ENCODE peak calls at places on chromosome 3, in six cellular contexts. One of them, this sample, is unnamed.

GRCh38 chr3:59764131-59764530 is 714.3 kb upstream of the CFAP20DC start:
- DNase-seq in AG10803: peak
- DNase-seq in endothelial cell: no peak
- DNase-seq in NB4: no peak
- DNase-seq in cardiac fibroblast: no peak
- DNase-seq in AG04450: no peak
- DNase-seq in this sample: no peak

GRCh38 chr3:165459924-165460540 is 263.8 kb upstream of the SLITRK3 start:
- DNase-seq in cardiac fibroblast: no peak
- DNase-seq in NB4: no peak
- DNase-seq in AG04450: no peak
- DNase-seq in endothelial cell: no peak
- DNase-seq in AG10803: no peak
- DNase-seq in this sample: no peak

GRCh38 chr3:56102034-56102433 is 366.2 kb downstream of the ERC2 start:
- DNase-seq in endothelial cell: no peak
- DNase-seq in NB4: no peak
- DNase-seq in AG10803: no peak
- DNase-seq in AG04450: no peak
- DNase-seq in cardiac fibroblast: no peak
- DNase-seq in this sample: no peak

GRCh38 chr3:30199855-30200254 is 406.5 kb upstream of the TGFBR2 start:
- DNase-seq in cardiac fibroblast: peak
- DNase-seq in endothelial cell: no peak
- DNase-seq in NB4: no peak
- DNase-seq in AG10803: peak
- DNase-seq in AG04450: no peak
- DNase-seq in this sample: no peak

GRCh38 chr3:183116051-183116614 is 16.8 kb upstream of the MCCC1 start:
- DNase-seq in NB4: peak
- DNase-seq in AG10803: no peak
- DNase-seq in AG04450: no peak
- DNase-seq in cardiac fibroblast: no peak
- DNase-seq in endothelial cell: peak
- DNase-seq in this sample: peak

GRCh38 chr3:34106879-34107278 is 308.4 kb downstream of the PDCD6IP start:
- DNase-seq in AG04450: no peak
- DNase-seq in AG10803: no peak
- DNase-seq in endothelial cell: peak
- DNase-seq in NB4: peak
- DNase-seq in cardiac fibroblast: peak
- DNase-seq in this sample: no peak

GRCh38 chr3:102181202-102181920 is 253.5 kb upstream of the ZPLD1 start:
- DNase-seq in AG04450: peak
- DNase-seq in endothelial cell: no peak
- DNase-seq in AG10803: peak
- DNase-seq in cardiac fibroblast: peak
- DNase-seq in NB4: no peak
- DNase-seq in this sample: no peak

GRCh38 chr3:10445561-10445960 is 59.8 kb downstream of the ATP2B2 start:
- DNase-seq in endothelial cell: no peak
- DNase-seq in AG04450: no peak
- DNase-seq in cardiac fibroblast: no peak
- DNase-seq in AG10803: peak
- DNase-seq in NB4: no peak
- DNase-seq in this sample: no peak

GRCh38 chr3:101848326-101848725 is 988 bp upstream of the NFKBIZ start:
- DNase-seq in NB4: no peak
- DNase-seq in cardiac fibroblast: no peak
- DNase-seq in AG10803: no peak
- DNase-seq in endothelial cell: no peak
- DNase-seq in AG04450: no peak
- DNase-seq in this sample: no peak

GRCh38 chr3:56985460-56986327 is 74.8 kb upstream of the SPATA12 start:
- DNase-seq in NB4: peak
- DNase-seq in AG10803: peak
- DNase-seq in cardiac fibroblast: peak
- DNase-seq in endothelial cell: no peak
- DNase-seq in AG04450: no peak
- DNase-seq in this sample: no peak

GRCh38 chr3:38138347-38139190 is at the start of gene MYD88:
- DNase-seq in endothelial cell: peak
- DNase-seq in NB4: peak
- DNase-seq in cardiac fibroblast: peak
- DNase-seq in AG04450: no peak
- DNase-seq in AG10803: peak
- DNase-seq in this sample: peak

GRCh38 chr3:169863458-169863899 is 6.3 kb downstream of the LRRC31 start:
- DNase-seq in cardiac fibroblast: peak
- DNase-seq in AG10803: peak
- DNase-seq in NB4: peak
- DNase-seq in endothelial cell: peak
- DNase-seq in AG04450: peak
- DNase-seq in this sample: no peak

GRCh38 chr3:81643721-81644120 is 117.7 kb downstream of the GBE1 start:
- DNase-seq in NB4: peak
- DNase-seq in cardiac fibroblast: peak
- DNase-seq in endothelial cell: peak
- DNase-seq in AG10803: peak
- DNase-seq in AG04450: no peak
- DNase-seq in this sample: no peak

GRCh38 chr3:17901893-17902292 is 159.5 kb upstream of the TBC1D5 start:
- DNase-seq in AG10803: no peak
- DNase-seq in cardiac fibroblast: peak
- DNase-seq in endothelial cell: no peak
- DNase-seq in AG04450: no peak
- DNase-seq in NB4: peak
- DNase-seq in this sample: no peak

GRCh38 chr3:60742606-60743145 is 508.6 kb downstream of the FHIT start:
- DNase-seq in cardiac fibroblast: peak
- DNase-seq in AG04450: no peak
- DNase-seq in AG10803: peak
- DNase-seq in endothelial cell: peak
- DNase-seq in NB4: no peak
- DNase-seq in this sample: no peak

GRCh38 chr3:50658831-50659230 is 15.9 kb upstream of the DOCK3 start:
- DNase-seq in AG10803: no peak
- DNase-seq in cardiac fibroblast: no peak
- DNase-seq in AG04450: no peak
- DNase-seq in endothelial cell: no peak
- DNase-seq in NB4: no peak
- DNase-seq in this sample: no peak

GRCh38 chr3:141386080-141386594 is 17.8 kb downstream of the ZBTB38 start:
- DNase-seq in cardiac fibroblast: no peak
- DNase-seq in NB4: no peak
- DNase-seq in AG04450: no peak
- DNase-seq in AG10803: no peak
- DNase-seq in endothelial cell: no peak
- DNase-seq in this sample: no peak

GRCh38 chr3:55189359-55189801 is 261.5 kb upstream of the LRTM1 start:
- DNase-seq in NB4: no peak
- DNase-seq in AG04450: no peak
- DNase-seq in AG10803: peak
- DNase-seq in endothelial cell: no peak
- DNase-seq in cardiac fibroblast: peak
- DNase-seq in this sample: no peak

GRCh38 chr3:2659896-2660295 is 450.3 kb downstream of the IL5RA start:
- DNase-seq in NB4: no peak
- DNase-seq in AG10803: no peak
- DNase-seq in endothelial cell: no peak
- DNase-seq in AG04450: no peak
- DNase-seq in cardiac fibroblast: peak
- DNase-seq in this sample: no peak

GRCh38 chr3:49805367-49805782 is 2.3 kb downstream of the INKA1 start:
- DNase-seq in NB4: peak
- DNase-seq in cardiac fibroblast: peak
- DNase-seq in AG10803: peak
- DNase-seq in endothelial cell: peak
- DNase-seq in AG04450: no peak
- DNase-seq in this sample: peak

GRCh38 chr3:161266731-161267150 is 45.6 kb downstream of the NMD3 start:
- DNase-seq in NB4: no peak
- DNase-seq in cardiac fibroblast: peak
- DNase-seq in AG10803: peak
- DNase-seq in AG04450: peak
- DNase-seq in endothelial cell: no peak
- DNase-seq in this sample: no peak

GRCh38 chr3:15768421-15769255 is 29.1 kb downstream of the ANKRD28 start:
- DNase-seq in AG10803: peak
- DNase-seq in endothelial cell: no peak
- DNase-seq in AG04450: peak
- DNase-seq in NB4: peak
- DNase-seq in cardiac fibroblast: peak
- DNase-seq in this sample: no peak

GRCh38 chr3:9198805-9199386 is 50.5 kb downstream of the SRGAP3 start:
- DNase-seq in cardiac fibroblast: no peak
- DNase-seq in AG10803: no peak
- DNase-seq in AG04450: no peak
- DNase-seq in NB4: no peak
- DNase-seq in endothelial cell: no peak
- DNase-seq in this sample: no peak

DNA sequence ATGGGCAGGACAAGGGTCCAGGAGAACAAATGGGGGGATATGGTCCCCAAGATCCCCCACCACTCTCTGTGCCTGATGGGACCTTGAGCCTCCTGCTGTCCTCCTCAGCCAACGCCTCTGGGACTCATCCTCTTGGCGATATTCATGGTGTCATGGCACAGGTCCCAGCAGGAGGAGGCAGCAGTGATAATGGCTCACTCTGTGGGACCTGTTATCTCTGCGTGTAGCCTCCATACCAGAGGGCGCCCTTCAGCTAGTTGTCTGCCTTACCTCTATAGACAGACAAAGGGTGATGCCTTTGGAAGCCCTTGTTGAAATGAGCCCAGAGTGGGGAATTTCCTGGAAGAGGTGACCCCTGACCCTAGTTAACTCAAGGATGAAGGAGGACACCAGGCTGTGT is 7.4 kb downstream of the ZBTB47 start:
- DNase-seq in cardiac fibroblast: no peak
- DNase-seq in AG10803: no peak
- DNase-seq in AG04450: no peak
- DNase-seq in NB4: peak
- DNase-seq in endothelial cell: no peak
- DNase-seq in this sample: no peak
- TF ChIP-seq CTCF in cardiac fibroblast: no peak
- TF ChIP-seq CTCF in AG10803: no peak
- TF ChIP-seq CTCF in AG04450: no peak
- TF ChIP-seq CTCF in NB4: peak
- TF ChIP-seq CTCF in endothelial cell: no peak
- TF ChIP-seq CTCF in this sample: no peak

GRCh38 chr3:24650839-24651238 is 156.2 kb upstream of the THRB start:
- DNase-seq in AG10803: no peak
- DNase-seq in AG04450: no peak
- DNase-seq in NB4: no peak
- DNase-seq in cardiac fibroblast: no peak
- DNase-seq in endothelial cell: no peak
- DNase-seq in this sample: no peak
- TF ChIP-seq CTCF in AG10803: no peak
- TF ChIP-seq CTCF in AG04450: no peak
- TF ChIP-seq CTCF in NB4: no peak
- TF ChIP-seq CTCF in cardiac fibroblast: no peak
- TF ChIP-seq CTCF in endothelial cell: no peak
- TF ChIP-seq CTCF in this sample: no peak

GRCh38 chr3:194137314-194138097 is 1.6 kb downstream of the HES1 start:
- DNase-seq in endothelial cell: peak
- DNase-seq in AG10803: peak
- DNase-seq in NB4: peak
- DNase-seq in cardiac fibroblast: peak
- DNase-seq in AG04450: no peak
- DNase-seq in this sample: no peak
- TF ChIP-seq CTCF in endothelial cell: peak
- TF ChIP-seq CTCF in AG10803: no peak
- TF ChIP-seq CTCF in NB4: peak
- TF ChIP-seq CTCF in cardiac fibroblast: peak
- TF ChIP-seq CTCF in AG04450: peak
- TF ChIP-seq CTCF in this sample: peak

DNA sequence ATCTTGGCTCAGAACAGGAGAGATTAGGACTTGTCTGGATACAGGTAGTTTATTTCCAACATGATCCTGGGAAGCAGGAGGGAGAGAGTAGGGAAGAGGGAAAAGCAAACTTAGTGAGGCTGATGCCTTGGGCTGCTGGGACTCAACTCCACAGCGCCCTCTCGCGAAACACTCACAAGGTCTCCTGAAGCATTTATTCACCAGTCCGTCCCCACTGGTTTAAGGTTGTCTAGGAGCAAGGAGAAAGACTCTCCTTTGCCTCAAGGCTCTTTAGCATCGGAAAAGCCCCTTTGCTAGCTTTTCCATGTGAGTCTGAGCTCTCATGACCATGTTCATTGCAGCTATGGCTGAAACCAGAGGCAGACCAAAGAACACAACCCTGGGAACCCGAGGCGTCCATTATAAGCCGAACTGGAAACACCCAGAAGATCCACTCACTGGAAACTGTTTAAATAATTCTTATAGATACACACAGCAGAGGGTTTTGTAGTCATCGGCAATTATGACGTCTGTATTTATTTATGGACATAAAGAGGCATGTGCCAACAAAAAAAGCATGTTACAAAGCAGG is 244.5 kb downstream of the CD47 start:
- DNase-seq in NB4: peak
- DNase-seq in AG04450: peak
- DNase-seq in cardiac fibroblast: peak
- DNase-seq in endothelial cell: peak
- DNase-seq in AG10803: peak
- DNase-seq in this sample: no peak
- TF ChIP-seq CTCF in NB4: peak
- TF ChIP-seq CTCF in AG04450: peak
- TF ChIP-seq CTCF in cardiac fibroblast: peak
- TF ChIP-seq CTCF in endothelial cell: peak
- TF ChIP-seq CTCF in AG10803: peak
- TF ChIP-seq CTCF in this sample: peak

This sample was measured in osteocyte.